ENCODE peak calls at places on chromosomes 11 and 22, in eight cellular contexts. X is CD8-positive, alpha-beta T cell; H is CD8-positive, alpha-beta memory T cell; B is psoas muscle; Q is tibial artery; E is stimulated activated CD8-positive, alpha-beta memory T cell treated with anti-CD3 and anti-CD28 coated beads, Interleukin-2, amount 100 ng/mL, for 48 hours; P is mesothelial cell of epicardium; K is HS-5. Z is an unnamed sample.

GRCh38 chr11:102157219-102157618 is 47.0 kb downstream of the YAP1 start:
- DNase-seq in X (no peak), H (no peak), B (peak), Q (peak), E (no peak), P (no peak), K (no peak), Z (peak)

GRCh38 chr11:34238533-34238932 is 119.3 kb downstream of the ABTB2 start:
- DNase-seq in X (no peak), H (no peak), B (no peak), Q (no peak), E (no peak), P (no peak), K (no peak), Z (no peak)

GRCh38 chr11:119607726-119608125 is 121.3 kb downstream of the NECTIN1 start:
- DNase-seq in X (no peak), H (no peak), B (no peak), Q (no peak), E (no peak), P (no peak), K (no peak), Z (no peak)

GRCh38 chr11:122159173-122159701 is 43.2 kb upstream of the BLID start:
- DNase-seq in X (no peak), H (no peak), B (no peak), Q (no peak), E (no peak), P (peak), K (no peak), Z (no peak)

GRCh38 chr11:112961751-112962747 is 829 bp downstream of the NCAM1 start:
- DNase-seq in X (no peak), H (no peak), B (peak), Q (no peak), E (no peak), P (peak), K (no peak), Z (no peak)

GRCh38 chr22:22573047-22573889 is 14.2 kb upstream of the PRAME start:
- DNase-seq in X (no peak), H (no peak), B (no peak), Q (no peak), E (no peak), P (no peak), K (no peak), Z (no peak)

GRCh38 chr11:109547356-109548027 is 125.5 kb downstream of the C11orf87 start:
- DNase-seq in X (no peak), H (no peak), B (no peak), Q (no peak), E (no peak), P (no peak), K (peak), Z (no peak)

GRCh38 chr11:62108971-62109391 is 14.8 kb upstream of the INCENP start:
- DNase-seq in X (no peak), H (no peak), B (no peak), Q (no peak), E (no peak), P (no peak), K (peak), Z (no peak)

GRCh38 chr11:111612211-111612610 is 10.0 kb downstream of the SIK2 start:
- DNase-seq in X (no peak), H (no peak), B (no peak), Q (no peak), E (no peak), P (no peak), K (no peak), Z (no peak)

GRCh38 chr11:32456864-32457263 is 21.5 kb upstream of the WT1 start:
- DNase-seq in X (no peak), H (no peak), B (no peak), Q (no peak), E (no peak), P (no peak), K (no peak), Z (no peak)

GRCh38 chr11:3949132-3949531 is 93.7 kb downstream of the STIM1 start:
- DNase-seq in X (peak), H (no peak), B (no peak), Q (no peak), E (no peak), P (no peak), K (no peak), Z (no peak)

GRCh38 chr22:36010090-36010489 is 18.5 kb downstream of the RBFOX2 start:
- DNase-seq in X (no peak), H (no peak), B (no peak), Q (no peak), E (no peak), P (no peak), K (no peak), Z (no peak)

GRCh38 chr22:36933629-36934028 is 20.2 kb downstream of the CSF2RB start:
- DNase-seq in X (no peak), H (no peak), B (no peak), Q (no peak), E (no peak), P (no peak), K (no peak), Z (no peak)

GRCh38 chr11:126461996-126462395 is 106.5 kb downstream of the ST3GAL4 start:
- DNase-seq in X (no peak), H (no peak), B (no peak), Q (no peak), E (no peak), P (no peak), K (no peak), Z (no peak)

GRCh38 chr11:43963221-43963620 is 20.8 kb downstream of the C11orf96 start:
- DNase-seq in X (no peak), H (no peak), B (no peak), Q (no peak), E (no peak), P (no peak), K (no peak), Z (no peak)

GRCh38 chr11:108870373-108871020 is 205.6 kb downstream of the DDX10 start:
- DNase-seq in X (no peak), H (no peak), B (no peak), Q (no peak), E (no peak), P (no peak), K (peak), Z (peak)

GRCh38 chr11:76623171-76623883 is 47.2 kb downstream of the LRRC32 start:
- DNase-seq in X (no peak), H (no peak), B (no peak), Q (no peak), E (no peak), P (no peak), K (no peak), Z (no peak)

GRCh38 chr11:65170058-65170534 is at the start of gene SPDYC:
- DNase-seq in X (no peak), H (no peak), B (no peak), Q (no peak), E (no peak), P (no peak), K (no peak), Z (no peak)

GRCh38 chr11:17508306-17508705 is 31.7 kb upstream of the ABCC8 start:
- DNase-seq in X (no peak), H (no peak), B (no peak), Q (peak), E (no peak), P (no peak), K (peak), Z (no peak)

GRCh38 chr22:47053865-47054185 is 291.4 kb downstream of the TBC1D22A start:
- DNase-seq in X (no peak), H (no peak), B (no peak), Q (no peak), E (no peak), P (no peak), K (no peak), Z (no peak)

GRCh38 chr11:19920982-19921381 is 208.3 kb downstream of the NAV2 start:
- DNase-seq in X (no peak), H (no peak), B (no peak), Q (no peak), E (no peak), P (no peak), K (no peak), Z (no peak)

GRCh38 chr22:49540571-49541450 is 286.9 kb downstream of the BRD1 start:
- DNase-seq in X (no peak), H (no peak), B (no peak), Q (peak), E (no peak), P (no peak), K (no peak), Z (no peak)

GRCh38 chr11:13216019-13217006 is 61.3 kb upstream of the BMAL1 start:
- DNase-seq in X (no peak), H (no peak), B (peak), Q (no peak), E (peak), P (no peak), K (peak), Z (peak)

GRCh38 chr11:77779935-77780334 is 40.6 kb downstream of the RSF1 start:
- DNase-seq in X (no peak), H (no peak), B (no peak), Q (no peak), E (no peak), P (no peak), K (peak), Z (no peak)

GRCh38 chr11:62588966-62589637 is 2.2 kb downstream of the TUT1 start:
- DNase-seq in X (no peak), H (no peak), B (no peak), Q (no peak), E (no peak), P (no peak), K (no peak), Z (no peak)

GRCh38 chr11:57275582-57275981 is 38.5 kb upstream of the APLNR start:
- DNase-seq in X (no peak), H (no peak), B (no peak), Q (no peak), E (no peak), P (no peak), K (no peak), Z (no peak)

GRCh38 chr22:41380993-41381328 is 781 bp upstream of the TEF start:
- DNase-seq in X (no peak), H (no peak), B (peak), Q (peak), E (no peak), P (no peak), K (peak), Z (peak)

GRCh38 chr11:8610532-8611116 is 16.6 kb upstream of the STK33 start:
- DNase-seq in X (peak), H (no peak), B (no peak), Q (no peak), E (no peak), P (no peak), K (no peak), Z (no peak)

GRCh38 chr11:44774131-44774530 is 47.4 kb downstream of the TSPAN18 start:
- DNase-seq in X (no peak), H (no peak), B (peak), Q (no peak), E (no peak), P (peak), K (no peak), Z (no peak)

GRCh38 chr11:47998733-47999359 is 18.5 kb downstream of the PTPRJ start:
- DNase-seq in X (no peak), H (no peak), B (no peak), Q (no peak), E (no peak), P (no peak), K (no peak), Z (no peak)

GRCh38 chr11:14342906-14343305 is 16.1 kb downstream of the RRAS2 start:
- DNase-seq in X (no peak), H (no peak), B (no peak), Q (no peak), E (no peak), P (no peak), K (no peak), Z (no peak)

Z was measured in AG09319.